ENCODE peak calls at places on chromosomes 2 and 18, in seven cellular contexts. Z, W, G, J, E, M and C are unnamed samples.

GRCh38 chr18:32998921-32999320 is 226.1 kb upstream of the KLHL14 start:
- DNase-seq in Z (no peak), W (no peak), G (no peak), J (no peak), E (no peak), M (no peak), C (no peak)

GRCh38 chr2:56314809-56315208 is 131.0 kb downstream of the CCDC85A start:
- DNase-seq in Z (no peak), W (no peak), G (no peak), J (no peak), E (no peak), M (no peak), C (no peak)

GRCh38 chr18:37553633-37554398 is 11.8 kb downstream of the CELF4 start:
- DNase-seq in Z (no peak), W (no peak), G (no peak), J (no peak), E (peak; percentile 60), M (no peak), C (peak; percentile 39)

GRCh38 chr2:41136966-41137494 is 685.1 kb upstream of the SLC8A1 start:
- DNase-seq in Z (no peak), W (no peak), G (peak; percentile 45), J (no peak), E (no peak), M (no peak), C (no peak)

GRCh38 chr2:47907097-47907781 is 941 bp upstream of the FBXO11 start:
- DNase-seq in Z (peak; percentile 36), W (no peak), G (peak; percentile 15), J (no peak), E (peak; percentile 27), M (peak; percentile 27), C (no peak)

GRCh38 chr18:13137939-13138821 is 80.4 kb upstream of the LDLRAD4 start:
- DNase-seq in Z (peak; percentile 61), W (peak; percentile 8), G (peak; percentile 40), J (no peak), E (no peak), M (peak; percentile 44), C (no peak)

GRCh38 chr2:8312861-8313768 is 368.7 kb upstream of the ID2 start:
- DNase-seq in Z (no peak), W (peak; percentile 11), G (peak; percentile 74), J (no peak), E (no peak), M (no peak), C (no peak)

GRCh38 chr2:201891676-201892075 is 85.3 kb downstream of the CDK15 start:
- DNase-seq in Z (no peak), W (no peak), G (peak; percentile 55), J (no peak), E (no peak), M (no peak), C (no peak)

GRCh38 chr2:221517362-221518121 is 54.6 kb downstream of the EPHA4 start:
- DNase-seq in Z (peak; percentile 77), W (peak; percentile 88), G (peak; percentile 91), J (no peak), E (no peak), M (no peak), C (no peak)

GRCh38 chr2:28558421-28558820 is 62.6 kb downstream of the PLB1 start:
- DNase-seq in Z (no peak), W (no peak), G (no peak), J (no peak), E (no peak), M (no peak), C (no peak)

GRCh38 chr2:27915191-27915590 is 24.7 kb downstream of the BABAM2 start:
- DNase-seq in Z (no peak), W (no peak), G (no peak), J (no peak), E (no peak), M (no peak), C (no peak)

GRCh38 chr2:190922411-190922810 is 41.8 kb downstream of the GLS start:
- DNase-seq in Z (no peak), W (no peak), G (no peak), J (no peak), E (peak; percentile 5), M (no peak), C (no peak)

GRCh38 chr2:111710085-111710484 is 173.9 kb downstream of the ANAPC1 start:
- DNase-seq in Z (no peak), W (no peak), G (no peak), J (no peak), E (no peak), M (no peak), C (no peak)

GRCh38 chr2:147641644-147642043 is 203.2 kb upstream of the ACVR2A start:
- DNase-seq in Z (no peak), W (peak; percentile 17), G (no peak), J (no peak), E (no peak), M (no peak), C (no peak)

GRCh38 chr2:44838116-44838790 is 103.2 kb upstream of the SIX3 start:
- DNase-seq in Z (no peak), W (no peak), G (no peak), J (no peak), E (no peak), M (no peak), C (no peak)

GRCh38 chr2:10186868-10187535 is 64.5 kb downstream of the RRM2 start:
- DNase-seq in Z (no peak), W (no peak), G (no peak), J (no peak), E (no peak), M (no peak), C (no peak)

GRCh38 chr2:10190255-10190654 is 67.7 kb downstream of the RRM2 start:
- DNase-seq in Z (no peak), W (no peak), G (no peak), J (no peak), E (no peak), M (no peak), C (no peak)

GRCh38 chr2:10187661-10188060 is 65.1 kb downstream of the RRM2 start:
- DNase-seq in Z (no peak), W (no peak), G (no peak), J (no peak), E (no peak), M (no peak), C (no peak)

GRCh38 chr2:10188729-10189305 is 66.3 kb downstream of the RRM2 start:
- DNase-seq in Z (no peak), W (no peak), G (no peak), J (no peak), E (no peak), M (no peak), C (no peak)

DNA sequence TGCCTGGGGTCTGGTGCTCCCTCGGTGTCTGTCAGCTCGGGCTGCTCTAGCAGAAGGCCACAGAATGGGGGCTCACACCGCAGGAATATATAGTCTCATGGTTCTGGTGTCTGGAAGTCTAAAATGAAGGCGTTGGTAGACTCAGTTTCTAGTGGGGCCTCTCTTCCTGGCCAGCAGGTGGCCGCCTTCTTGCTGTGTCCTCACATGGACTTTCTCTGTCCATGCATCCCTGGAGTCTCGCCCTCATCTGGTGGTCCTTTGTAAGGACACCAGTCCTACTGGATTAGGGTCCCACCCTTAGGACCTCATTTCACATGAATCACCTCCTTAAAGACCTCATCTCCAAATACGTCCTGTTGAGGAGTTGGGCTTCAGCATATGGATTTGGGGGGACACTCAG is 65.7 kb downstream of the RRM2 start:
- DNase-seq in Z (no peak), W (peak; percentile 44), G (peak; percentile 48), J (no peak), E (no peak), M (no peak), C (peak; percentile 28)
- TF ChIP-seq CTCF in Z (no peak), W (peak; percentile 52), G (peak; percentile 78), J (no peak), E (peak; percentile 40), M (no peak), C (peak; percentile 51)

DNA sequence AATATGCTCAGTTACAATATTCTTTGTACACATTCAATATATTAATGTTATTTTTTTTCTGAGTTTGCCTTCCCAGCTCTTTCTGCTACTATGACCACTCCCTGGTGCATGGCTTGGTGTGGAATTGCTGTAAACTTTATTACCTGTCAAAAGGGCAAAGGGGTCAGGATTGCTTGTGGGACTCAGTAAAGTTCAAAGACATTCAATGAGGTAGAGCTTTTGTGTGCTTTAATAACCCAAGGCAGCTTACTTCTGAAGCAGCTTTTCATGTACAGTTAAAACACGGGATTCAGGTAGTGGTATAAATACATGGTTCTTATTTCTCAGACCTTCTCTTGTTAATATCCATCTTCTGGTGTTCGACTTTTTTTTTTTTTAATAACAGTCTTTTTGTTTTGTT is 132.8 kb downstream of the MEIS1 start:
- DNase-seq in Z (no peak), W (no peak), G (no peak), J (no peak), E (no peak), M (no peak), C (no peak)
- TF ChIP-seq CTCF in Z (no peak), W (no peak), G (no peak), J (no peak), E (no peak), M (no peak), C (no peak)

GRCh38 chr2:72148391-72148974 is 821 bp upstream of the CYP26B1 start:
- DNase-seq in Z (peak; percentile 0), W (no peak), G (no peak), J (peak; percentile 21), E (peak; percentile 38), M (peak; percentile 15), C (no peak)

GRCh38 chr2:72150961-72151356 is 3.3 kb upstream of the CYP26B1 start:
- DNase-seq in Z (peak; percentile 5), W (no peak), G (no peak), J (peak; percentile 21), E (no peak), M (peak; percentile 2), C (no peak)

GRCh38 chr2:72148975-72149555 is 1.4 kb upstream of the CYP26B1 start:
- DNase-seq in Z (peak; percentile 9), W (peak; percentile 10), G (peak; percentile 40), J (peak; percentile 58), E (peak; percentile 75), M (peak; percentile 19), C (peak; percentile 34)

GRCh38 chr2:72150157-72150960 is 2.7 kb upstream of the CYP26B1 start:
- DNase-seq in Z (peak; percentile 58), W (peak; percentile 64), G (peak; percentile 93), J (peak; percentile 72), E (peak; percentile 86), M (peak; percentile 67), C (peak; percentile 96)

GRCh38 chr2:72149556-72150156 is 2.0 kb upstream of the CYP26B1 start:
- DNase-seq in Z (peak; percentile 9), W (peak; percentile 14), G (no peak), J (peak; percentile 35), E (peak; percentile 29), M (peak; percentile 19), C (no peak)
- TF ChIP-seq CTCF in Z (no peak), W (no peak), G (no peak), J (no peak), E (no peak), M (no peak), C (no peak)

GRCh38 chr2:17227856-17228255 is 290.4 kb downstream of the RAD51AP2 start:
- DNase-seq in Z (no peak), W (no peak), G (no peak), J (no peak), E (no peak), M (no peak), C (no peak)
- TF ChIP-seq CTCF in Z (no peak), W (no peak), G (no peak), J (no peak), E (no peak), M (no peak), C (no peak)

GRCh38 chr2:182301093-182301492 is 125.7 kb downstream of the PDE1A start:
- DNase-seq in Z (no peak), W (no peak), G (peak; percentile 33), J (no peak), E (no peak), M (no peak), C (no peak)
- TF ChIP-seq CTCF in Z (no peak), W (peak; percentile 10), G (no peak), J (no peak), E (no peak), M (no peak), C (no peak)